ENCODE peak calls at places on chromosomes 2 and 18, in ten cellular contexts. X is thoracic aorta, U is HCT116, O is GM23338, E is A549, B is fibroblast of lung, S is MM.1S, D is psoas muscle, R is IMR-90, F is astrocyte. L is an unnamed sample.

GRCh38 chr2:236971131-236971850 is 114.4 kb upstream of the COPS8 start:
- DNase-seq in X (no peak), U (no peak), O (no peak), E (no peak), B (no peak), S (no peak), D (no peak), R (peak), F (no peak), L (no peak)

GRCh38 chr2:196331143-196331542 is 159.8 kb upstream of the STK17B start:
- DNase-seq in X (no peak), U (no peak), O (no peak), E (peak), B (peak), S (no peak), D (no peak), R (peak), F (peak), L (no peak)

GRCh38 chr2:164542584-164543021 is 78.7 kb downstream of the GRB14 start:
- DNase-seq in X (no peak), U (no peak), O (no peak), E (peak), B (peak), S (no peak), D (no peak), R (peak), F (peak), L (no peak)

GRCh38 chr2:156411835-156412234 is 24.3 kb upstream of the GPD2 start:
- DNase-seq in X (no peak), U (no peak), O (no peak), E (no peak), B (no peak), S (no peak), D (no peak), R (no peak), F (no peak), L (no peak)

GRCh38 chr2:230090978-230091377 is 22.3 kb upstream of the SLC16A14 start:
- DNase-seq in X (no peak), U (no peak), O (no peak), E (no peak), B (no peak), S (no peak), D (no peak), R (no peak), F (no peak), L (no peak)

GRCh38 chr18:36158261-36158867 is 28.7 kb downstream of the ELP2 start:
- DNase-seq in X (no peak), U (no peak), O (no peak), E (no peak), B (peak), S (no peak), D (no peak), R (peak), F (peak), L (no peak)

GRCh38 chr2:38214209-38214717 is 138.3 kb upstream of the CYP1B1 start:
- DNase-seq in X (no peak), U (no peak), O (no peak), E (no peak), B (no peak), S (no peak), D (no peak), R (no peak), F (no peak), L (no peak)

GRCh38 chr18:80065705-80066104 is 31.5 kb downstream of the RBFA start:
- DNase-seq in X (no peak), U (no peak), O (no peak), E (no peak), B (no peak), S (no peak), D (no peak), R (no peak), F (no peak), L (no peak)

GRCh38 chr2:159807183-159808037 is 9.4 kb upstream of the CD302 start:
- DNase-seq in X (no peak), U (peak), O (peak), E (peak), B (peak), S (peak), D (no peak), R (peak), F (peak), L (peak)

GRCh38 chr2:188079176-188079575 is 212.5 kb upstream of the GULP1 start:
- DNase-seq in X (no peak), U (no peak), O (no peak), E (no peak), B (peak), S (no peak), D (no peak), R (peak), F (peak), L (no peak)
- TF ChIP-seq CTCF in X (no peak), U (no peak), O (no peak), E (no peak), B (no peak), S (no peak), D (no peak), R (no peak), F (no peak), L (no peak)

GRCh38 chr2:54456526-54457325 is 599 bp downstream of the SPTBN1 start:
- DNase-seq in X (no peak), U (no peak), O (peak), E (peak), B (peak), S (peak), D (peak), R (peak), F (peak), L (no peak)
- H3K4me3 ChIP-seq in X (peak), U (peak), O (peak), E (peak), B (peak), S (peak), D (peak), R (peak), F (peak), L (peak)

GRCh38 chr18:22332590-22332989 is 85.1 kb downstream of the CTAGE1 start:
- DNase-seq in X (no peak), U (no peak), O (peak), E (peak), B (no peak), S (no peak), D (no peak), R (no peak), F (no peak), L (no peak)
- TF ChIP-seq CTCF in X (no peak), U (peak), O (peak), E (no peak), B (no peak), S (no peak), D (no peak), R (peak), F (no peak), L (peak)

GRCh38 chr2:217914878-217915277 is 87.9 kb downstream of the TNS1 start:
- DNase-seq in X (no peak), U (no peak), O (no peak), E (no peak), B (no peak), S (no peak), D (peak), R (no peak), F (no peak), L (no peak)

GRCh38 chr2:217912030-217913024 is 90.5 kb downstream of the TNS1 start:
- DNase-seq in X (no peak), U (no peak), O (peak), E (no peak), B (no peak), S (no peak), D (peak), R (no peak), F (no peak), L (no peak)

GRCh38 chr2:217914078-217914477 is 88.7 kb downstream of the TNS1 start:
- DNase-seq in X (no peak), U (no peak), O (no peak), E (no peak), B (no peak), S (no peak), D (peak), R (no peak), F (no peak), L (no peak)

GRCh38 chr2:217911283-217911965 is 91.4 kb downstream of the TNS1 start:
- DNase-seq in X (no peak), U (no peak), O (no peak), E (no peak), B (no peak), S (no peak), D (peak), R (no peak), F (no peak), L (no peak)

GRCh38 chr2:217913415-217913814 is 89.4 kb downstream of the TNS1 start:
- DNase-seq in X (no peak), U (no peak), O (no peak), E (no peak), B (no peak), S (no peak), D (peak), R (no peak), F (no peak), L (no peak)
- H3K4me3 ChIP-seq in X (peak), U (no peak), O (no peak), E (no peak), B (no peak), S (no peak), D (peak), R (no peak), F (no peak), L (no peak)

DNA sequence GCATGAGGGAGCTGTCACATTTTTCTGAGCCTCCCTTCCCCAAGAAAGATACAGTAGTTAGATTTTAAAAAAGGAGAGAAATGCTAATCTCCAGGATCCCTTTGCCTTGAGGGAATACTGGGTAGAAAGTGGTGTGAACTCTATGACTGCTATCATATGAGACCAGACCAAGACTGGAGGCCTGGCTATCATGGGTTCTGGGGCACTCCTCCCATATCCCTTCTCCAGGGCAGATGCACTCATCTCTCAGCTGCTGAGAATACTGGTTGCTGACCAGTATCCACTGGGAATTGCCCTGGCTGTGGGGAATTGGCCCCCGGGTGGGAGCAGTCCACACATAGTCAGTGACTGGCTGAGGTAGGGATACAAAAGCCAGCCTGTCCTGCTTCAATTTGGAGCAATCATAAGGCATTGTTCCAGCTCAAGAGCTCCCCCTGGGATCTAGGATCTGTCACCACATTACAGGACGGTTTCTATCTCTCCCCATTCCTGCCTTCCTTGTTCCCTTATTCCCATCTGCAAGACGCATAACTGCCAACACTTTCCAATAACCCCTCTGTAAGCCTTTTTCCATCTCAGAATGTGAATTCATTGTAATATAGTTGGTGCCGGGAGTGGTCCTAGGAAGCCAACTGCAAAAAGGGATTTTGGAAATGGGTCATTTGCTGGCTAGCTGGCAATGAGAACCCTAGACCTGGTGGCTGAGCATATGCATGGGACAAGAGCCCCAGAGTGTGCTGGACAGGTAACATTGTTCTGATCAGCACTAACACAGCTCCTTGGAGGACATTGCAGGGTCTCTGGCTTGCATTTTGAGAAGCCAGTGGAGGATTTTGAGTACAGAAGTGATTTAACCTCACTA is 35.4 kb upstream of the REEP1 start:
- DNase-seq in X (no peak), U (peak), O (peak), E (peak), B (peak), S (no peak), D (no peak), R (peak), F (peak), L (no peak)
- TF ChIP-seq CTCF in X (peak), U (peak), O (peak), E (peak), B (peak), S (peak), D (peak), R (peak), F (peak), L (peak)

DNA sequence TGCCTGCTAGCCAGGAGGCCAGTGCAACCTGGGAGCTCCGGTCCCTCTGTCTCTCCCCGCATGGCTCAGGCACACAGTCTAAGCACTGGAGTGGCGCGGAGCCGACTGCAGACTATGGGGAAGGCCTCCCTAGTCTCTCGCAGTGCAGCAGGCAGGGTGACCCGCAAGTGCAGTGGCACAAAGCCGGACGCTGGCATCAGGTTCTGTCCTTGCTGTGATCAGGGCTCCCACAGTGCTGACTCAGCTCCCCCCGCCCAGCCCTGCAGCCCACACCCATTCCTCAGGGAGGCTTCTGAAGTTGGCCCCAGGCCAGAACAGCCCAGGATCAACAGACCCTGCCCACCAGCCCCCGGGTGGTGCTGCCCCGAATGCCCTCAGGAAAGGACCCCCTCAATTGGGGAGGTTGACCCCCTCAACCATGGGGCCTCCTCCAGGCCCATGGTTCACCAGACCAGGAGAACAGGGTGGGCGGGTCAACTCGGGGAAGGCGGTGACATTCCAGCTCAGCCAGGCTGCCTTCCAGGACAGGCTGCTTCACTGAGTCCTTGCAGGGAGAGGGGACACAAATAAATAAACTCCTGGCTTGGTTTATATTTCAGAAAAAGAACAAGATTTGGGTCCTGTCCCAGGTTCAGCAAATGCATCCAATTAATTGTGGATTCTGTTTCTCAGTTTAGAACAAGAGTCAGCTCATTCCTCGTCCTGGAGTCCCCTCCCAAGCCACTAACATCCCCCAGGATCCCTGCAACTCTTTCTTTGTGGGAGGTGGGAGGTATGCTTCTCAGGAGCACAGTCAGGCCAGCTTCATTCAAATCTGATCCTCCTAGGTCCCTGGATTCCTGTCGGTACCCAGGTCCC is 12.2 kb downstream of the BIN1 start:
- DNase-seq in X (no peak), U (no peak), O (peak), E (no peak), B (peak), S (no peak), D (peak), R (peak), F (peak), L (no peak)
- H3K4me3 ChIP-seq in X (peak), U (peak), O (no peak), E (no peak), B (no peak), S (no peak), D (peak), R (no peak), F (no peak), L (no peak)

GRCh38 chr18:68676913-68677312 is 38.0 kb downstream of the TMX3 start:
- DNase-seq in X (no peak), U (no peak), O (no peak), E (no peak), B (no peak), S (peak), D (no peak), R (peak), F (no peak), L (peak)
- TF ChIP-seq CTCF in X (no peak), U (no peak), O (no peak), E (no peak), B (peak), S (peak), D (no peak), R (peak), F (no peak), L (peak)

DNA sequence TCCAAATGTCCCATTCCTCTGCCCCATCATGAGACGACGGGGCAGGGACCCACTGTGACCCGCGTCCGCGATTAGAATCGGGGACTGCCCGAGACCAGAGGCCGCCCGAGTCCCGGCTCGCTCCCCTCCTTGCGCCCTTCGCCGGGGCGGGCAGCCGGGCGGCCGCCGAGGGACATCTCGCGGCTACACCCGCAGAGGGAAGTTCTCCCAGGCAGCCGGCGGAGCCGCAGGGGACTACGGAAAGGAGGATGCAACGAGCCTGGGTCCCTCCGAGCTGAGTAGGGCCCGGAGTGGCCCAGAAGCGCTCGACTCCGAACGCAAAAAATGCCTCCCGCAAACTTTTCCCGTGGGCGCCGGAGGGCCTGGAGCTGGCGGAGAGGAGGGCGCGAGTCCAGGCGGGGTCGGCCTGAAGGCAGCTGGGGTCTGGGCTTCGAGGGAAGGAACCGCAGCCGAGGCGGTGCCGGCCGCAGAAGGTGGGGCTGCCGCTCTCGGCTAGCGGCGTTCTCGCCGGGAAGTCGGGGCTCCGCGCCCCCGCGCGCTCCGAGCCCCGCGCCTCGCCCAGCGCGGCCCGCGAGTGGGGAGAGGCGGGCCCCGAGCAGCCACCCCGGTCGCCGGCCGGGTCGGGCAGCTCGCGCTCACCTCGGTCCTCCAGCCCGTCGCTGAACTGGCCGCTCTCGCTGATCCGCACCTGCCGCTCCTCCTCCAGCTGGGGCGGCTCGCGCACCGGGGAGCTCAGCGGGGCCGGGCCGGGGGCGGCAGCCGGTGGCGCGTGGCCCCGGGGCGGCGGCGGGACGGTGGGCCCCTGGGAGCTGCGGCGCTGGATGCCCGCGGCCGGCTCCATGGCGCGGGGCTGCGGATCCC is 475 bp downstream of the TMEM163 start:
- DNase-seq in X (no peak), U (no peak), O (peak), E (no peak), B (peak), S (no peak), D (no peak), R (no peak), F (no peak), L (no peak)
- H3K4me3 ChIP-seq in X (peak), U (no peak), O (peak), E (peak), B (no peak), S (peak), D (peak), R (no peak), F (peak), L (peak)

DNA sequence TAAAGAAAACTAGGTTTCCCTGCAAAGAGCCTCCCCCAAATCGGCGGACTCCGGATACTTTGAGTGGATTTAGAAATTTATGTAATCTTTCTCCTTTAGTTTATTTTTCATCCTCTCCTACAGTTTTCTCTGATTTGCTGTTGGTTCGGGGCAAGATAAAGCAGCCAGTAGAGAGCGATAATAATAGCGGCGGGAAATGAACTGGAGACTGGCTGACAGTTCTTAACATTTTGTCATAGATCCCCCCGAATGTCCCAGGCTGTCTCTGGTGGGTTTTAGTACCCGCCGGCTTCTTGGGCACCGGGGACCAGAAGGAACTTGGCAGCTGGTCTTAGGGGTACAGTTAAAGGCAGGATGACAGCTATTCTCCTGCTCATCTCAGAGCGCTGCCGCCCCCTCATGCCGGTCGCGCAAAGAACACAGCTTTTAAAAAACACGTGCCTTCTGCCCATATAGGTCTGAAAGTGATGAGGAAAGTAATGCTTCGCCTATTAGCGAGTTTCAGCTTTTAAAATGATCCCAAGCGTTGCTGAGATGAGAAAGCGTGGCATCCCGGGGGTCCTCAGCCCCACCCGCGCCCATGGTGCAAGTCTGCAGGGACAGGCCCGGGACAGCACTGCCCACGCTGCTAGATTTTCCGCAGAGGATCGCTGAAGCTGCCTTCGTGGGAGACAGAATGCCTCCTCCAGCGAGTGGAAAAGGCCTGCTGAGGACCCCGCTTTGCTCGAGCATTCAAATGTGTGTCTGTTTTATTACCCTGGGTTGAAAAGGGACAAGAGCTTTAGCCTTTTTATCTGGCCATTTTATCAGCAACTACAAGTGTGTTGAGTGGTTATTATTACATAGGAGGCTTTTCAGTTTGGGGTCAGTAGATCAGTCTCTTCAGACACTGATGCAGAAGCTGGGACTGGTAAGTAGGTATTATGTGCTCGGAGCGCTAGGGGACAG is 3.8 kb downstream of the ONECUT2 start:
- DNase-seq in X (no peak), U (no peak), O (peak), E (peak), B (no peak), S (no peak), D (no peak), R (no peak), F (no peak), L (no peak)
- TF ChIP-seq CTCF in X (no peak), U (no peak), O (no peak), E (peak), B (no peak), S (no peak), D (no peak), R (no peak), F (no peak), L (no peak)

DNA sequence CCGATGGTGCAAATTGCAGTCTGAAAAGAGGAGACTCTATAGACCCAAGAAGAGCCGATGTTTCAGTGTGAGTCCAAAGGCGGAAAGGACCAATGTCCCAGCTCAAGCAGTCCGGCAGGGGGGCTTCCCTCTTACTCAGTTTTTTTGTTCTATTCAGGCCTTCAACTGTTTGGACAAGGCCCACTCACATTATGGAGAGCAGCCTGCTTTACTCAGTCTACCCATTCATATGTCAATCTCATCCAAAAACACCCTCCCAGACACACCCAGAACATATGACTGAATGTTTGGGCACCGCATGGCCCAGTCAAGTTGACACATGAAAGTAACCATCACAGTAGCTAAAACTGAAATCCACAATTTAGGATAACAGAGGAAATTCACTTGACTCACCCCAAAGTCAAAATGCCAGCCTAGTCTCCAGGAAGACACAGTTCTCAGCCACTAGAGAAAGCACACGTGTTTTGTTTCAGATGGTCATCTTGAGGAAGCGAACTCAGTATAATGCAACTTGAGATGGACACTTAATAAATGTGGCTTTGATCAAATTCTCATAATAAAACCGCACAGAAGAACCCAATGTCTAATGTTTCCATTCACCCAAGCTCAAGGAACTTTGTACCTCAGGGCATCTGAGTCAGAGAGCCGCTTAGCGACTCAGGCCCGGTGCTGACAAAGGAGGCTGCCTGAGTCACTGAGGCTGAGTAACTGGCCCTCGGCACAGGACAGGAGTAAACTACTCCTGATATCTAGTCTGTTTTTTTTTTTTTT is 2.4 kb downstream of the FHL2 start:
- DNase-seq in X (peak), U (peak), O (no peak), E (peak), B (peak), S (no peak), D (peak), R (peak), F (peak), L (no peak)
- H3K4me3 ChIP-seq in X (peak), U (peak), O (no peak), E (peak), B (peak), S (no peak), D (peak), R (peak), F (peak), L (no peak)